ENCODE peak calls at places on chromosomes 6 and 20, in ten cellular contexts. One of them, this sample, is unnamed.
A peak's percentile ranks its signal among the peaks of the same experiment; 100 is the strongest.

GRCh38 chr6:51568771-51569170 is 518.6 kb downstream of the PKHD1 start:
- DNase-seq in adrenal gland: no peak
- DNase-seq in right lobe of liver: no peak
- DNase-seq in IMR-90: no peak
- DNase-seq in uterus: no peak
- DNase-seq in esophagus squamous epithelium: no peak
- DNase-seq in tibial nerve: no peak
- DNase-seq in HCT116: no peak
- DNase-seq in heart left ventricle: no peak
- DNase-seq in stomach: no peak
- DNase-seq in this sample: no peak

GRCh38 chr20:53613748-53614147 is 20.1 kb upstream of the ZNF217 start:
- DNase-seq in right lobe of liver: no peak
- DNase-seq in heart left ventricle: no peak
- DNase-seq in stomach: no peak
- DNase-seq in adrenal gland: no peak
- DNase-seq in tibial nerve: no peak
- DNase-seq in uterus: no peak
- DNase-seq in IMR-90: no peak
- DNase-seq in HCT116: no peak
- DNase-seq in esophagus squamous epithelium: no peak
- DNase-seq in this sample: no peak

GRCh38 chr6:168773788-168774187 is 332.8 kb downstream of the SMOC2 start:
- DNase-seq in tibial nerve: no peak
- DNase-seq in adrenal gland: no peak
- DNase-seq in heart left ventricle: no peak
- DNase-seq in right lobe of liver: no peak
- DNase-seq in stomach: no peak
- DNase-seq in esophagus squamous epithelium: no peak
- DNase-seq in IMR-90: no peak
- DNase-seq in uterus: no peak
- DNase-seq in HCT116: no peak
- DNase-seq in this sample: no peak

GRCh38 chr6:87908978-87909802 is 138.5 kb upstream of the SPACA1 start:
- DNase-seq in adrenal gland: no peak
- DNase-seq in esophagus squamous epithelium: no peak
- DNase-seq in uterus: no peak
- DNase-seq in stomach: no peak
- DNase-seq in HCT116: no peak
- DNase-seq in tibial nerve: no peak
- DNase-seq in heart left ventricle: no peak
- DNase-seq in IMR-90: no peak
- DNase-seq in right lobe of liver: no peak
- DNase-seq in this sample: no peak

GRCh38 chr6:139205843-139206242 is 71.0 kb downstream of the HECA start:
- DNase-seq in tibial nerve: no peak
- DNase-seq in HCT116: no peak
- DNase-seq in IMR-90: no peak
- DNase-seq in right lobe of liver: no peak
- DNase-seq in heart left ventricle: no peak
- DNase-seq in esophagus squamous epithelium: no peak
- DNase-seq in stomach: no peak
- DNase-seq in adrenal gland: no peak
- DNase-seq in uterus: no peak
- DNase-seq in this sample: no peak

GRCh38 chr6:111872521-111873177 is 603 bp downstream of the FYN start:
- DNase-seq in esophagus squamous epithelium: no peak
- DNase-seq in stomach: no peak
- DNase-seq in HCT116: no peak
- DNase-seq in right lobe of liver: peak; percentile 27
- DNase-seq in heart left ventricle: peak; percentile 55
- DNase-seq in adrenal gland: peak; percentile 14
- DNase-seq in IMR-90: peak; percentile 30
- DNase-seq in uterus: peak; percentile 71
- DNase-seq in tibial nerve: peak; percentile 43
- DNase-seq in this sample: no peak

GRCh38 chr6:61886608-61887259 is 399.3 kb downstream of the KHDRBS2 start:
- DNase-seq in right lobe of liver: no peak
- DNase-seq in IMR-90: no peak
- DNase-seq in tibial nerve: no peak
- DNase-seq in adrenal gland: no peak
- DNase-seq in esophagus squamous epithelium: no peak
- DNase-seq in stomach: no peak
- DNase-seq in uterus: no peak
- DNase-seq in HCT116: no peak
- DNase-seq in heart left ventricle: no peak
- DNase-seq in this sample: no peak

GRCh38 chr6:147947521-147947920 is 395.1 kb upstream of the SASH1 start:
- DNase-seq in esophagus squamous epithelium: no peak
- DNase-seq in IMR-90: peak; percentile 10
- DNase-seq in adrenal gland: no peak
- DNase-seq in heart left ventricle: no peak
- DNase-seq in stomach: no peak
- DNase-seq in tibial nerve: peak; percentile 44
- DNase-seq in uterus: peak; percentile 18
- DNase-seq in right lobe of liver: no peak
- DNase-seq in HCT116: no peak
- DNase-seq in this sample: no peak

GRCh38 chr6:63599243-63599642 is 27.0 kb downstream of the LOC128125822 start:
- DNase-seq in adrenal gland: no peak
- DNase-seq in uterus: no peak
- DNase-seq in right lobe of liver: no peak
- DNase-seq in heart left ventricle: no peak
- DNase-seq in HCT116: no peak
- DNase-seq in IMR-90: no peak
- DNase-seq in stomach: no peak
- DNase-seq in esophagus squamous epithelium: no peak
- DNase-seq in tibial nerve: no peak
- DNase-seq in this sample: no peak
- TF ChIP-seq POLR2A in adrenal gland: no peak
- TF ChIP-seq POLR2A in uterus: no peak
- TF ChIP-seq POLR2A in right lobe of liver: no peak
- TF ChIP-seq POLR2A in heart left ventricle: no peak
- TF ChIP-seq POLR2A in HCT116: no peak
- TF ChIP-seq POLR2A in IMR-90: no peak
- TF ChIP-seq POLR2A in stomach: no peak
- TF ChIP-seq POLR2A in esophagus squamous epithelium: no peak
- TF ChIP-seq POLR2A in tibial nerve: no peak
- TF ChIP-seq POLR2A in this sample: no peak

GRCh38 chr20:11891081-11891826 is 26.4 kb upstream of the BTBD3 start:
- DNase-seq in IMR-90: peak; percentile 34
- DNase-seq in adrenal gland: peak; percentile 55
- DNase-seq in HCT116: no peak
- DNase-seq in tibial nerve: peak; percentile 9
- DNase-seq in stomach: peak; percentile 51
- DNase-seq in esophagus squamous epithelium: no peak
- DNase-seq in right lobe of liver: peak; percentile 68
- DNase-seq in uterus: peak; percentile 31
- DNase-seq in heart left ventricle: peak; percentile 72
- DNase-seq in this sample: no peak

GRCh38 chr20:11888648-11889047 is 29.0 kb upstream of the BTBD3 start:
- DNase-seq in stomach: no peak
- DNase-seq in adrenal gland: no peak
- DNase-seq in esophagus squamous epithelium: no peak
- DNase-seq in right lobe of liver: no peak
- DNase-seq in heart left ventricle: no peak
- DNase-seq in IMR-90: no peak
- DNase-seq in HCT116: no peak
- DNase-seq in uterus: no peak
- DNase-seq in tibial nerve: no peak
- DNase-seq in this sample: no peak

GRCh38 chr20:11890331-11891080 is 27.2 kb upstream of the BTBD3 start:
- DNase-seq in adrenal gland: peak; percentile 96
- DNase-seq in heart left ventricle: peak; percentile 93
- DNase-seq in right lobe of liver: peak; percentile 94
- DNase-seq in stomach: peak; percentile 91
- DNase-seq in tibial nerve: peak; percentile 56
- DNase-seq in HCT116: peak; percentile 78
- DNase-seq in esophagus squamous epithelium: no peak
- DNase-seq in IMR-90: peak; percentile 91
- DNase-seq in uterus: peak; percentile 84
- DNase-seq in this sample: peak; percentile 74

GRCh38 chr20:11894072-11894471 is 23.6 kb upstream of the BTBD3 start:
- DNase-seq in right lobe of liver: no peak
- DNase-seq in esophagus squamous epithelium: no peak
- DNase-seq in tibial nerve: no peak
- DNase-seq in heart left ventricle: no peak
- DNase-seq in adrenal gland: no peak
- DNase-seq in uterus: no peak
- DNase-seq in IMR-90: no peak
- DNase-seq in HCT116: no peak
- DNase-seq in stomach: no peak
- DNase-seq in this sample: no peak

GRCh38 chr20:11891827-11892521 is 25.7 kb upstream of the BTBD3 start:
- DNase-seq in heart left ventricle: peak; percentile 71
- DNase-seq in HCT116: peak; percentile 66
- DNase-seq in IMR-90: peak; percentile 62
- DNase-seq in tibial nerve: peak; percentile 41
- DNase-seq in uterus: peak; percentile 65
- DNase-seq in adrenal gland: peak; percentile 86
- DNase-seq in stomach: peak; percentile 64
- DNase-seq in esophagus squamous epithelium: no peak
- DNase-seq in right lobe of liver: peak; percentile 49
- DNase-seq in this sample: no peak
- H3K4me3 ChIP-seq in heart left ventricle: peak overlapping the region; percentile 45
- H3K4me3 ChIP-seq in HCT116: peak overlapping the region; percentile 71
- H3K4me3 ChIP-seq in IMR-90: peak overlapping the region; percentile 85
- H3K4me3 ChIP-seq in tibial nerve: peak overlapping the region; percentile 65
- H3K4me3 ChIP-seq in uterus: peak overlapping the region; percentile 93
- H3K4me3 ChIP-seq in adrenal gland: peak overlapping the region; percentile 61
- H3K4me3 ChIP-seq in stomach: peak overlapping the region; percentile 82
- H3K4me3 ChIP-seq in esophagus squamous epithelium: peak overlapping the region; percentile 75
- H3K4me3 ChIP-seq in right lobe of liver: peak overlapping the region; percentile 79
- H3K4me3 ChIP-seq in this sample: peak overlapping the region; percentile 93

DNA sequence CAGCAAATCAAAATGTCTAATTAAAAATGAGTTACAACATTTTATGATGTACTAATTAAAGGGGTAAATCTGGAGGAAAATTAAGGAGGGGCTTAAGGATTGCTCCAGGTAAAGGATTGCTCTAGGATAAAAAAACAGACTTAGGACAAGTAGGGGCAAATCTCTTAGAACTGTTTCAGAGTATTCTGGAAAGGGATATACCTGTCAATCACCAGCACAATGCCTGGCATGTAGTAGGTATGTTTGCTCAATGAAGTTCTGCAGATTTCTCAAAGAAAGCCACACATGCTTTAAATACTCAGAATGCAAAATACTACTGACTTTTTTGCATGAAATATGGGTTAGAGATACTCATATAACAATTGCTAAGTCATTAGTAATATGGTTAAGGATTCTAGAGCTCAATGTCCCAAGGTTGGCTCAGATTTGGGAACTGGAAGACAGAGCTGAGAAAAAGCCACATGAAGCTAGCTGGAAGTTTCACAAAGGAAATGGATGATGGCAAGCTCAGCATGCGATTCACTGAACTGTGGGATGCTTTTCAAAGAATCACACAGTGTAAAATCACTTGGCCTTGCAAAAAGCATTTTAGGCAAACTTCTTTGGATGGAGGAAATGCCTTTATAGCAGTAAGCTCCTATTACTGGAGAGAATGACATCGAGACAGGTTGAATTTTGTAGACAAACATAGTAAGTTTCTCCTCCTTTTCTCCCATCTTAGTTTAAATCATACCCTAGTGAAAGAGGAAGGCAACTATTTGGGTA is 72.8 kb downstream of the MAP3K5 start:
- DNase-seq in uterus: no peak
- DNase-seq in right lobe of liver: no peak
- DNase-seq in adrenal gland: no peak
- DNase-seq in IMR-90: peak; percentile 16
- DNase-seq in tibial nerve: no peak
- DNase-seq in stomach: no peak
- DNase-seq in esophagus squamous epithelium: no peak
- DNase-seq in heart left ventricle: no peak
- DNase-seq in HCT116: no peak
- DNase-seq in this sample: no peak
- TF ChIP-seq POLR2A in uterus: no peak
- TF ChIP-seq POLR2A in right lobe of liver: no peak
- TF ChIP-seq POLR2A in adrenal gland: no peak
- TF ChIP-seq POLR2A in IMR-90: no peak
- TF ChIP-seq POLR2A in tibial nerve: no peak
- TF ChIP-seq POLR2A in stomach: no peak
- TF ChIP-seq POLR2A in esophagus squamous epithelium: no peak
- TF ChIP-seq POLR2A in heart left ventricle: no peak
- TF ChIP-seq POLR2A in HCT116: no peak
- TF ChIP-seq POLR2A in this sample: no peak

GRCh38 chr20:42100137-42100704 is 482.0 kb upstream of the CHD6 start:
- DNase-seq in adrenal gland: no peak
- DNase-seq in heart left ventricle: no peak
- DNase-seq in tibial nerve: no peak
- DNase-seq in stomach: no peak
- DNase-seq in right lobe of liver: no peak
- DNase-seq in uterus: no peak
- DNase-seq in esophagus squamous epithelium: no peak
- DNase-seq in HCT116: no peak
- DNase-seq in IMR-90: no peak
- DNase-seq in this sample: no peak
- H3K4me3 ChIP-seq in adrenal gland: no peak overlapping the region
- H3K4me3 ChIP-seq in heart left ventricle: no peak overlapping the region
- H3K4me3 ChIP-seq in tibial nerve: no peak overlapping the region
- H3K4me3 ChIP-seq in stomach: no peak overlapping the region
- H3K4me3 ChIP-seq in right lobe of liver: no peak overlapping the region
- H3K4me3 ChIP-seq in uterus: no peak overlapping the region
- H3K4me3 ChIP-seq in esophagus squamous epithelium: no peak overlapping the region
- H3K4me3 ChIP-seq in HCT116: no peak overlapping the region
- H3K4me3 ChIP-seq in IMR-90: no peak overlapping the region
- H3K4me3 ChIP-seq in this sample: no peak overlapping the region

DNA sequence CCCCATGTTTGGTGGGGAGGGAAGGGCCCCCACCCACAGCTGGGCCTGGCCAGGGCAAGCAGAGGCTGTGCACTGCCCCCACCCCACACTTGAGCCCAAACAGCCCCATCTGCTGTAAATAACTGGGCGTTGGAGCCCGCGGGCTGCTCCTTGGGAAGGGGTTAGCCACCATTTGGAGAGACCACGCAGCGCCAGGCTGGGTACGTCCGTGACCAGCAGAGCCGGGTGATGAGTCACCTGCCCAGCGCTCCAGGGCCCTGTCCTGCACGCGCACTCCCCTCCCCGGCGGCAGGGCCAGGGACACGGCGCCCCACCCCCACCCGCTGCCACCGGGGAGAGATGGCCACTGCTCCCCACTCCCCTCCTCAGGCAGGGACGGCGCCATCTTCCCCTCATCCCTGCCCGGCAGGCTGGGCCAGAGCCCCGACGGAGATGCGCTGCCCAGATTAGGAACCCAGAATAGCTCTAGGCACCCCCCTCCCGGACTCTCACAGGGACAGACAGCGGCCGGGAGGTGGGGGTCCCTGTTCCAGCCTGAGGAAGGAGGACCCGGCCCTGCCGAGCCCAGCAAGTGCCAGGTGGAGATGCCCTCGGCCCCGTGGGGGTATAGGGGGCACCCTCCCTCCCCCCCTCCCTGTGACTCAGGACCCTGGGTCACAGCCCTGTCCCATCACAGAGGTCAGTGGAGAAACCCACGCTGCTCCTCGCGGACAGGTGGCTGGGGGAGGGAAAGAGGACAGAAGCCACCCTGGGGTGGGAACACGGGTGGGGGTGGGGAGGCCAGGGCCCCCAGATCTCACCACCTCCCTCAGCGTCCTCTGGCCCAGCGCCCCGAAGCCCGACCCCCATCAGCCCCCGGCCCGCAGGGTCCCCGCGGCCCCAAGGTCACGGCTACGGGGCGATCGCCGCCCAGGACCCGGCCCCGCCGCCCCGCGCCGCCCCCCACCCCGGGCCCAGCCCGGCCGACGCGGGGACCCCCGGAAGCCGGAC is 642 bp downstream of the EEF1A2 start:
- DNase-seq in IMR-90: peak; percentile 36
- DNase-seq in stomach: peak; percentile 61
- DNase-seq in HCT116: no peak
- DNase-seq in right lobe of liver: peak; percentile 59
- DNase-seq in adrenal gland: peak; percentile 89
- DNase-seq in uterus: no peak
- DNase-seq in heart left ventricle: peak; percentile 76
- DNase-seq in esophagus squamous epithelium: no peak
- DNase-seq in tibial nerve: no peak
- DNase-seq in this sample: no peak
- TF ChIP-seq POLR2A in IMR-90: no peak
- TF ChIP-seq POLR2A in stomach: no peak
- TF ChIP-seq POLR2A in HCT116: no peak
- TF ChIP-seq POLR2A in right lobe of liver: no peak
- TF ChIP-seq POLR2A in adrenal gland: peak; percentile 28
- TF ChIP-seq POLR2A in uterus: no peak
- TF ChIP-seq POLR2A in heart left ventricle: no peak
- TF ChIP-seq POLR2A in esophagus squamous epithelium: no peak
- TF ChIP-seq POLR2A in tibial nerve: no peak
- TF ChIP-seq POLR2A in this sample: no peak

This sample was measured in breast epithelium.